ENCODE peak calls at places on chromosomes 11 and 22, in seven cellular contexts. One of them, this sample, is unnamed. For H3K9me3, the result is how much of the 10 kb centered on the place peaks cover.

GRCh38 chr11:65163684-65164083 is 6.3 kb upstream of the SPDYC start:
- DNase-seq in CD8-positive, alpha-beta T cell: no peak
- DNase-seq in CD8-positive, alpha-beta memory T cell: no peak
- DNase-seq in left ventricle myocardium inferior: no peak
- DNase-seq in left lung: no peak
- DNase-seq in cardiac muscle cell: no peak
- DNase-seq in PC-3: no peak
- DNase-seq in this sample: no peak

GRCh38 chr11:1131033-1131911 is 26.5 kb upstream of the MUC5AC start:
- DNase-seq in CD8-positive, alpha-beta T cell: no peak
- DNase-seq in CD8-positive, alpha-beta memory T cell: no peak
- DNase-seq in left ventricle myocardium inferior: no peak
- DNase-seq in left lung: peak
- DNase-seq in cardiac muscle cell: no peak
- DNase-seq in PC-3: no peak
- DNase-seq in this sample: no peak

GRCh38 chr22:27032121-27032761 is 374.9 kb downstream of the MIAT start:
- DNase-seq in CD8-positive, alpha-beta T cell: no peak
- DNase-seq in CD8-positive, alpha-beta memory T cell: no peak
- DNase-seq in left ventricle myocardium inferior: no peak
- DNase-seq in left lung: peak
- DNase-seq in cardiac muscle cell: peak
- DNase-seq in PC-3: no peak
- DNase-seq in this sample: peak

GRCh38 chr22:38230108-38230825 is 28.5 kb downstream of the MAFF start:
- DNase-seq in CD8-positive, alpha-beta T cell: peak
- DNase-seq in CD8-positive, alpha-beta memory T cell: peak
- DNase-seq in left ventricle myocardium inferior: peak
- DNase-seq in left lung: no peak
- DNase-seq in cardiac muscle cell: peak
- DNase-seq in PC-3: peak
- DNase-seq in this sample: no peak

GRCh38 chr11:2428322-2428795 is 16.0 kb downstream of the TRPM5 start:
- DNase-seq in CD8-positive, alpha-beta T cell: peak
- DNase-seq in CD8-positive, alpha-beta memory T cell: peak
- DNase-seq in left ventricle myocardium inferior: peak
- DNase-seq in left lung: peak
- DNase-seq in cardiac muscle cell: peak
- DNase-seq in PC-3: peak
- DNase-seq in this sample: peak

GRCh38 chr11:125070699-125071254 is 7.7 kb downstream of the SLC37A2 start:
- DNase-seq in CD8-positive, alpha-beta T cell: no peak
- DNase-seq in CD8-positive, alpha-beta memory T cell: no peak
- DNase-seq in left ventricle myocardium inferior: peak
- DNase-seq in left lung: peak
- DNase-seq in cardiac muscle cell: peak
- DNase-seq in PC-3: peak
- DNase-seq in this sample: peak

GRCh38 chr22:23061471-23062280 is 8.6 kb upstream of the GNAZ start:
- DNase-seq in CD8-positive, alpha-beta T cell: no peak
- DNase-seq in CD8-positive, alpha-beta memory T cell: no peak
- DNase-seq in left ventricle myocardium inferior: no peak
- DNase-seq in left lung: no peak
- DNase-seq in cardiac muscle cell: no peak
- DNase-seq in PC-3: no peak
- DNase-seq in this sample: peak

GRCh38 chr11:37929100-37929649 is 1331.1 kb upstream of the RAG2 start:
- DNase-seq in CD8-positive, alpha-beta T cell: no peak
- DNase-seq in CD8-positive, alpha-beta memory T cell: no peak
- DNase-seq in left ventricle myocardium inferior: no peak
- DNase-seq in left lung: no peak
- DNase-seq in cardiac muscle cell: no peak
- DNase-seq in PC-3: no peak
- DNase-seq in this sample: no peak

GRCh38 chr11:129950319-129951034 is 52.2 kb downstream of the PRDM10 start:
- DNase-seq in CD8-positive, alpha-beta T cell: no peak
- DNase-seq in CD8-positive, alpha-beta memory T cell: no peak
- DNase-seq in left ventricle myocardium inferior: peak
- DNase-seq in left lung: no peak
- DNase-seq in cardiac muscle cell: peak
- DNase-seq in PC-3: no peak
- DNase-seq in this sample: peak

DNA sequence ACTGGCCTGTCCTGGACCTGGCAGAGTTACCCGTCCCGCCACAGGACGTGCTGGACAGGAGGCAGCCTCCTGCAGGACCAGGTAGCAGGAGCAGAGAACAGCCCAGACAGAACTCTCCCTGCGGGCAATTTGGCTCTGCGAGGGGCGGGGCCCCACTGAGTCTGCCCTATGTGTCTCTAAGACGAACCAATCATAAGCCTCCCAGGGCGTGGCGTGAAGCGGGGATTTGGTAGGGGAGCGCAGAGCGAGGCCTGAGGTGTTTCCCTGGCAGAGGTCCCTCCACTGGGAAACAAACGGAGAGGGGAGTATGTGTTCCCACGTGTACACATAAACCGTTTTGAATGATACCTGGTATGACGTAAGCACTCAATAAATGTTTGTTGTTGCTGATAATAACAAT is 7.4 kb downstream of the CD82 start:
- DNase-seq in CD8-positive, alpha-beta T cell: no peak
- DNase-seq in CD8-positive, alpha-beta memory T cell: no peak
- DNase-seq in left ventricle myocardium inferior: no peak
- DNase-seq in left lung: no peak
- DNase-seq in cardiac muscle cell: no peak
- DNase-seq in PC-3: no peak
- DNase-seq in this sample: no peak
- H3K9me3 ChIP-seq in CD8-positive, alpha-beta T cell: under half
- H3K9me3 ChIP-seq in CD8-positive, alpha-beta memory T cell: under half
- H3K9me3 ChIP-seq in left ventricle myocardium inferior: under half
- H3K9me3 ChIP-seq in left lung: under half
- H3K9me3 ChIP-seq in cardiac muscle cell: under half
- H3K9me3 ChIP-seq in PC-3: under half
- H3K9me3 ChIP-seq in this sample: under half

GRCh38 chr11:50394017-50394416 is 361.3 kb downstream of the OR4C45 start:
- DNase-seq in CD8-positive, alpha-beta T cell: no peak
- DNase-seq in CD8-positive, alpha-beta memory T cell: no peak
- DNase-seq in left ventricle myocardium inferior: no peak
- DNase-seq in left lung: no peak
- DNase-seq in cardiac muscle cell: no peak
- DNase-seq in PC-3: no peak
- DNase-seq in this sample: no peak
- H3K9me3 ChIP-seq in CD8-positive, alpha-beta T cell: under half
- H3K9me3 ChIP-seq in CD8-positive, alpha-beta memory T cell: under half
- H3K9me3 ChIP-seq in left ventricle myocardium inferior: half or more
- H3K9me3 ChIP-seq in left lung: half or more
- H3K9me3 ChIP-seq in cardiac muscle cell: under half
- H3K9me3 ChIP-seq in PC-3: under half
- H3K9me3 ChIP-seq in this sample: under half

DNA sequence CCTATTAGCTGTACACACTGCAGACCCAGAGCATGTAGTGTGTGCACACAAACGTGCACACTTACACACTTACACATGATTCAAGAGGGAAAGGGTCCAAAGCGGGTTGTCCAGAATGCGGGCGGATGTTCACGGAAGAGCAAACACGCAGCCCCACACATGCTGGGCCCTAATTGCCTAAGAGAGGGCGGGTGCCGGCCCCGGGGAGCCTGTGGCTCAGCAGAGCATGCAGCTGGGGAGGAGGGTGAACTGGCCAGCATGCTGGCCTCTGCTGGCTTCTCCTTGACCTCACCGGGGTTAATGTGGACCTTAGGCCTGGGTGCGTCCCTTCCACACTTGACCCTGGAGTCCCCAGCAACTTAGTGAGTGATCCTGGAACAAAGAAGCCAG is 816.3 kb downstream of the BRD1 start:
- DNase-seq in CD8-positive, alpha-beta T cell: no peak
- DNase-seq in CD8-positive, alpha-beta memory T cell: no peak
- DNase-seq in left ventricle myocardium inferior: no peak
- DNase-seq in left lung: no peak
- DNase-seq in cardiac muscle cell: no peak
- DNase-seq in PC-3: no peak
- DNase-seq in this sample: no peak
- H3K9me3 ChIP-seq in CD8-positive, alpha-beta T cell: under half
- H3K9me3 ChIP-seq in CD8-positive, alpha-beta memory T cell: under half
- H3K9me3 ChIP-seq in left ventricle myocardium inferior: under half
- H3K9me3 ChIP-seq in left lung: under half
- H3K9me3 ChIP-seq in cardiac muscle cell: under half
- H3K9me3 ChIP-seq in PC-3: under half
- H3K9me3 ChIP-seq in this sample: under half

GRCh38 chr11:34866375-34866774 is 49.8 kb downstream of the APIP start:
- DNase-seq in CD8-positive, alpha-beta T cell: no peak
- DNase-seq in CD8-positive, alpha-beta memory T cell: no peak
- DNase-seq in left ventricle myocardium inferior: no peak
- DNase-seq in left lung: no peak
- DNase-seq in cardiac muscle cell: peak
- DNase-seq in PC-3: no peak
- DNase-seq in this sample: no peak

GRCh38 chr11:34863048-34863447 is 53.1 kb downstream of the APIP start:
- DNase-seq in CD8-positive, alpha-beta T cell: no peak
- DNase-seq in CD8-positive, alpha-beta memory T cell: no peak
- DNase-seq in left ventricle myocardium inferior: no peak
- DNase-seq in left lung: no peak
- DNase-seq in cardiac muscle cell: no peak
- DNase-seq in PC-3: no peak
- DNase-seq in this sample: no peak

GRCh38 chr11:34860518-34860917 is 55.7 kb downstream of the APIP start:
- DNase-seq in CD8-positive, alpha-beta T cell: no peak
- DNase-seq in CD8-positive, alpha-beta memory T cell: no peak
- DNase-seq in left ventricle myocardium inferior: no peak
- DNase-seq in left lung: no peak
- DNase-seq in cardiac muscle cell: no peak
- DNase-seq in PC-3: no peak
- DNase-seq in this sample: no peak

GRCh38 chr11:34869425-34869824 is 46.8 kb downstream of the APIP start:
- DNase-seq in CD8-positive, alpha-beta T cell: no peak
- DNase-seq in CD8-positive, alpha-beta memory T cell: no peak
- DNase-seq in left ventricle myocardium inferior: no peak
- DNase-seq in left lung: no peak
- DNase-seq in cardiac muscle cell: no peak
- DNase-seq in PC-3: no peak
- DNase-seq in this sample: no peak

DNA sequence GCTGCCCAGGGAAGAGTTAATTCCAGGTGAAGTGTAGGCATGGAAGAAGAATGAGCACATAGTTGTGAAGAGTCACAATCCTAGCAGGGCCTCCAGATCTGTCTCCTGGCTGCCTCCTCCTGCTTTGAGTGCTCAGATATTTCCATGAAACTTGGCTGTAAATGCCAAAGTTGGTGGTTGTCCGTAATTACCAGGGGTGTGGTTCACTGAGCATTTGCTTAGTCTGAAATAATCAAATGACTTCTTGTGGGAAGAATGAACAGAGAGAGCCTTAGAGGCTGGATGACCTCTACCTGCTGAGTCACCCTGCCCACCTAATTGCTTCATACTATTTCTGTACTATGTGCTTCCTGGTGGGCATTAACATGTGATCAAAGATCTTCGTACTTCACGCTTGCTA is 50.9 kb downstream of the APIP start:
- DNase-seq in CD8-positive, alpha-beta T cell: no peak
- DNase-seq in CD8-positive, alpha-beta memory T cell: no peak
- DNase-seq in left ventricle myocardium inferior: no peak
- DNase-seq in left lung: no peak
- DNase-seq in cardiac muscle cell: no peak
- DNase-seq in PC-3: no peak
- DNase-seq in this sample: no peak
- H3K9me3 ChIP-seq in CD8-positive, alpha-beta T cell: under half
- H3K9me3 ChIP-seq in CD8-positive, alpha-beta memory T cell: under half
- H3K9me3 ChIP-seq in left ventricle myocardium inferior: under half
- H3K9me3 ChIP-seq in left lung: under half
- H3K9me3 ChIP-seq in cardiac muscle cell: under half
- H3K9me3 ChIP-seq in PC-3: under half
- H3K9me3 ChIP-seq in this sample: under half

GRCh38 chr11:55732936-55733335 is 40.3 kb upstream of the OR5D13 start:
- DNase-seq in CD8-positive, alpha-beta T cell: no peak
- DNase-seq in CD8-positive, alpha-beta memory T cell: no peak
- DNase-seq in left ventricle myocardium inferior: no peak
- DNase-seq in left lung: no peak
- DNase-seq in cardiac muscle cell: no peak
- DNase-seq in PC-3: no peak
- DNase-seq in this sample: no peak
- H3K9me3 ChIP-seq in CD8-positive, alpha-beta T cell: under half
- H3K9me3 ChIP-seq in CD8-positive, alpha-beta memory T cell: under half
- H3K9me3 ChIP-seq in left ventricle myocardium inferior: under half
- H3K9me3 ChIP-seq in left lung: under half
- H3K9me3 ChIP-seq in cardiac muscle cell: under half
- H3K9me3 ChIP-seq in PC-3: under half
- H3K9me3 ChIP-seq in this sample: under half

DNA sequence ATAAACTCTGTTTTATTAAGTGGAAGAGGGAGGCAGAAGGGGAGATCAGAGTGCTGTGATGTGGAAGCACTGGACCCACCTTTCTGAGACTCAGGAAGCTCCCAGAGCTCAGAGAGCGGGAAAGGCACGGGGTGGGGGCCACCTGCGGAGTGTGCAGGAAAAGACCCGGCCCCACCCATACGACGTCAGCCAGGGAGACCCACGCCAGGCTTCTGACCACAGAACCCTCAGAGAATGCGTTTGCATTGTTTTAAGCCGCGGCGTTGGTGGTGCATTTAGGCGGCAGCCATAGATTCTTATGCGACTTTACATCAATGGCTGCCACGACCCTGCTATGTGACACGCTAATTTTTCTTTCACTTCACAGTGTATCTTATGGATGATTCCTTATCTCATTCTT is 543.3 kb downstream of the BRD1 start:
- DNase-seq in CD8-positive, alpha-beta T cell: no peak
- DNase-seq in CD8-positive, alpha-beta memory T cell: no peak
- DNase-seq in left ventricle myocardium inferior: no peak
- DNase-seq in left lung: no peak
- DNase-seq in cardiac muscle cell: no peak
- DNase-seq in PC-3: no peak
- DNase-seq in this sample: no peak
- H3K9me3 ChIP-seq in CD8-positive, alpha-beta T cell: under half
- H3K9me3 ChIP-seq in CD8-positive, alpha-beta memory T cell: under half
- H3K9me3 ChIP-seq in left ventricle myocardium inferior: under half
- H3K9me3 ChIP-seq in left lung: under half
- H3K9me3 ChIP-seq in cardiac muscle cell: under half
- H3K9me3 ChIP-seq in PC-3: under half
- H3K9me3 ChIP-seq in this sample: under half

DNA sequence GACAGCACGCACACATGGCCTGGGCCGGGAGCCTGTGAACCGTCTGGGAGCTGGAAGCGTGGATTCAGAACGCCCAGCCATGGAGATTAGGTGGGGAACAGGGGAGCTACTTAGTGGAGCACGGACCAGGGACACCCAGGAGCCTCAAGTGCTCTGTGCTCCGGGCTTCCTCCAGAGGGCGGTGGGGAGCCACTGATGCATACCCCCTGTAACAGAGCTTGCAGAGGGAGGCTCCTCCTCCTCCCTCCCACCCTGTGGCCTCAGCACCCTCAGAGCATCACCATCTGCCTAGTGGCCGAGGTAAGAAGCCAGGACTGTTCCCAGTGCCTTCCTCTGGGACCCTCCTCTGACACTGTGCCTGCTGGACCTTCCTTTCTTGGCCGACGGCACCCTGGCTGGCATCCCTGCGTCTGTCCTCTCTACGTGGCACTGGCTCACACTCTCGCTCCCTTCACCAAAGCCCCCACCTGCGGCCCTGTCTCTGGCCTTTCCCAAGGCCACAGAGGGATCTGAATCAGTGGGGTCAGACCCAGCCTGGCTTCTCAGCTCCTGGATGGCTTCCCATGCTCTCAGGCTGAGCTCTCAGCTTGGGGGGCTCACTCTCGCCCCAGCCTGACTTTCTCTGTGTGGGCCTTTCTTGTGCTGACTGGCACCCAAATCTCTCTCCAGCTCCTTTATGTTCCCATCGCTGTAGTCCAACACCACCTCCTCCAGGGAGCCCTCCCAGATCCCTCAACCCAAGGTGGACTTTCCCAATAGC is 780.9 kb downstream of the BRD1 start:
- DNase-seq in CD8-positive, alpha-beta T cell: no peak
- DNase-seq in CD8-positive, alpha-beta memory T cell: no peak
- DNase-seq in left ventricle myocardium inferior: no peak
- DNase-seq in left lung: no peak
- DNase-seq in cardiac muscle cell: no peak
- DNase-seq in PC-3: no peak
- DNase-seq in this sample: peak
- H3K9me3 ChIP-seq in CD8-positive, alpha-beta T cell: under half
- H3K9me3 ChIP-seq in CD8-positive, alpha-beta memory T cell: under half
- H3K9me3 ChIP-seq in left ventricle myocardium inferior: under half
- H3K9me3 ChIP-seq in left lung: under half
- H3K9me3 ChIP-seq in cardiac muscle cell: under half
- H3K9me3 ChIP-seq in PC-3: under half
- H3K9me3 ChIP-seq in this sample: under half

This sample was measured in uterus.